ENCODE peak calls at places on chromosomes 2 and 18, in six cellular contexts. One of them, this sample, is unnamed.

GRCh38 chr2:235032466-235032865 is 80.6 kb downstream of the SH3BP4 start:
- DNase-seq in GM12891: no peak
- DNase-seq in H1: no peak
- DNase-seq in GM12878: no peak
- DNase-seq in HepG2: no peak
- DNase-seq in K562: no peak
- DNase-seq in this sample: no peak

GRCh38 chr2:26807788-26808460 is 22.1 kb downstream of the CENPA start:
- DNase-seq in GM12891: no peak
- DNase-seq in H1: no peak
- DNase-seq in GM12878: no peak
- DNase-seq in HepG2: no peak
- DNase-seq in K562: no peak
- DNase-seq in this sample: no peak

GRCh38 chr2:83081835-83082522 is 1377.1 kb downstream of the SUCLG1 start:
- DNase-seq in GM12891: no peak
- DNase-seq in H1: no peak
- DNase-seq in GM12878: no peak
- DNase-seq in HepG2: peak; percentile 53
- DNase-seq in K562: no peak
- DNase-seq in this sample: no peak

GRCh38 chr2:159285929-159286708 is at the start of gene WDSUB1:
- DNase-seq in GM12891: peak; percentile 15
- DNase-seq in H1: peak; percentile 68
- DNase-seq in GM12878: no peak
- DNase-seq in HepG2: peak; percentile 74
- DNase-seq in K562: peak; percentile 55
- DNase-seq in this sample: peak; percentile 15

GRCh38 chr2:51084750-51085149 is 52.8 kb upstream of the NRXN1 start:
- DNase-seq in GM12891: no peak
- DNase-seq in H1: no peak
- DNase-seq in GM12878: no peak
- DNase-seq in HepG2: no peak
- DNase-seq in K562: no peak
- DNase-seq in this sample: no peak

GRCh38 chr2:211942153-211942552 is 596.4 kb downstream of the ERBB4 start:
- DNase-seq in GM12891: no peak
- DNase-seq in H1: no peak
- DNase-seq in GM12878: no peak
- DNase-seq in HepG2: no peak
- DNase-seq in K562: no peak
- DNase-seq in this sample: no peak

GRCh38 chr2:70994055-70994444 is 623 bp downstream of the TEX261 start:
- DNase-seq in GM12891: no peak
- DNase-seq in H1: no peak
- DNase-seq in GM12878: no peak
- DNase-seq in HepG2: no peak
- DNase-seq in K562: no peak
- DNase-seq in this sample: no peak

GRCh38 chr2:145752091-145752806 is 1232.3 kb upstream of the ZEB2 start:
- DNase-seq in GM12891: no peak
- DNase-seq in H1: no peak
- DNase-seq in GM12878: no peak
- DNase-seq in HepG2: peak; percentile 93
- DNase-seq in K562: peak; percentile 61
- DNase-seq in this sample: no peak

GRCh38 chr2:237427807-237428506 is 14.0 kb upstream of the COL6A3 start:
- DNase-seq in GM12891: no peak
- DNase-seq in H1: no peak
- DNase-seq in GM12878: peak; percentile 35
- DNase-seq in HepG2: no peak
- DNase-seq in K562: no peak
- DNase-seq in this sample: no peak

GRCh38 chr2:63742592-63742991 is 99.1 kb upstream of the UGP2 start:
- DNase-seq in GM12891: no peak
- DNase-seq in H1: no peak
- DNase-seq in GM12878: no peak
- DNase-seq in HepG2: no peak
- DNase-seq in K562: no peak
- DNase-seq in this sample: no peak

GRCh38 chr2:63743976-63744331 is 97.7 kb upstream of the UGP2 start:
- DNase-seq in GM12891: no peak
- DNase-seq in H1: no peak
- DNase-seq in GM12878: no peak
- DNase-seq in HepG2: no peak
- DNase-seq in K562: no peak
- DNase-seq in this sample: no peak

GRCh38 chr2:63740943-63741342 is 100.8 kb upstream of the UGP2 start:
- DNase-seq in GM12891: no peak
- DNase-seq in H1: no peak
- DNase-seq in GM12878: no peak
- DNase-seq in HepG2: peak; percentile 49
- DNase-seq in K562: no peak
- DNase-seq in this sample: no peak

GRCh38 chr2:63741884-63742583 is 99.7 kb upstream of the UGP2 start:
- DNase-seq in GM12891: no peak
- DNase-seq in H1: no peak
- DNase-seq in GM12878: no peak
- DNase-seq in HepG2: no peak
- DNase-seq in K562: no peak
- DNase-seq in this sample: no peak

DNA sequence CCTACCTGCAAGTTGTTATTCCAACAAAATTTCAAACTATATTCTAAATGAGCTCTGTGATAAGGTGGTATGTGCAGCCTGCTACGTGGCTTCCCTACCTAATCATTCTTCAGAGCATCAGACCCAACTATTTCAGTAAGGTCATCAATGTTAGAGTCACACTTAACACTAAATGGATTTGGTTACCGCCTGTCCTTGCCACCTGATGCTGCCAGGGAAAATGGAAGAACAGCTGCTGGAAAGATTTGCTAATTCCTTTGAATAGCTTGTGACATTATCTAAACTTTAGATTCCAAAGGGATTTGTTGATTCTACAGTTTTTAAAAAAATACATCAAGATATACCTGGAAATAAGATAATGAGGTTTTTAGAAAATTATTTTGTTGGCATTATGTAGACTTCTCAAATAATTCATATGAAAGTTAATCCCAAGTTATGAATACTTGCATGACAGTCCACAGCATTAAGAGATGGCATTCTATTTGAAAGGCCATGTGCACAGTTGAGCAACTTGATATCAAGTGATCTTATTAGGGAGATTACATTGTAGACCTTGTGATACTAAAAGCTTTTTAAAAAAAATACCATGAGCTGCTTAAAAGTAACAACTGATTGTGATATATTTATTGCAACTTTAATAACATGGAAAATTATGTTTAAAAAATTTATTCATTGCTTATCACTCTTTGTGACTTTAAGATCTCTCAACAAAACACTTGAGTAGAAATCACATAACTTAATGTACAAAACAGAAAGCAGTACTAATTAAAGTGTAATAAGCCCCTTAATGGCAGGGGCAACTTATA is 98.3 kb upstream of the UGP2 start:
- DNase-seq in GM12891: no peak
- DNase-seq in H1: no peak
- DNase-seq in GM12878: no peak
- DNase-seq in HepG2: no peak
- DNase-seq in K562: no peak
- DNase-seq in this sample: no peak
- TF ChIP-seq TAF1 in GM12891: no peak
- TF ChIP-seq TAF1 in H1: no peak
- TF ChIP-seq TAF1 in GM12878: no peak
- TF ChIP-seq TAF1 in HepG2: no peak
- TF ChIP-seq TAF1 in K562: no peak
- TF ChIP-seq TAF1 in this sample: no peak

GRCh38 chr2:44167908-44168683 is 579 bp upstream of the PPM1B start:
- DNase-seq in GM12891: peak; percentile 87
- DNase-seq in H1: peak; percentile 90
- DNase-seq in GM12878: peak; percentile 98
- DNase-seq in HepG2: peak; percentile 100
- DNase-seq in K562: peak; percentile 99
- DNase-seq in this sample: peak; percentile 89
- TF ChIP-seq POLR2A in GM12891: peak; percentile 60
- TF ChIP-seq POLR2A in H1: peak; percentile 50
- TF ChIP-seq POLR2A in GM12878: peak; percentile 80
- TF ChIP-seq POLR2A in HepG2: peak; percentile 51
- TF ChIP-seq POLR2A in K562: peak; percentile 65
- TF ChIP-seq POLR2A in this sample: no peak

GRCh38 chr2:102621630-102622029 is 2.3 kb downstream of the SLC9A2 start:
- DNase-seq in GM12891: no peak
- DNase-seq in H1: no peak
- DNase-seq in GM12878: no peak
- DNase-seq in HepG2: no peak
- DNase-seq in K562: no peak
- DNase-seq in this sample: no peak
- TF ChIP-seq POLR2AphosphoS5 in GM12891: no peak
- TF ChIP-seq POLR2AphosphoS5 in H1: no peak
- TF ChIP-seq POLR2AphosphoS5 in GM12878: no peak
- TF ChIP-seq POLR2AphosphoS5 in HepG2: no peak
- TF ChIP-seq POLR2AphosphoS5 in K562: no peak
- TF ChIP-seq POLR2AphosphoS5 in this sample: no peak

DNA sequence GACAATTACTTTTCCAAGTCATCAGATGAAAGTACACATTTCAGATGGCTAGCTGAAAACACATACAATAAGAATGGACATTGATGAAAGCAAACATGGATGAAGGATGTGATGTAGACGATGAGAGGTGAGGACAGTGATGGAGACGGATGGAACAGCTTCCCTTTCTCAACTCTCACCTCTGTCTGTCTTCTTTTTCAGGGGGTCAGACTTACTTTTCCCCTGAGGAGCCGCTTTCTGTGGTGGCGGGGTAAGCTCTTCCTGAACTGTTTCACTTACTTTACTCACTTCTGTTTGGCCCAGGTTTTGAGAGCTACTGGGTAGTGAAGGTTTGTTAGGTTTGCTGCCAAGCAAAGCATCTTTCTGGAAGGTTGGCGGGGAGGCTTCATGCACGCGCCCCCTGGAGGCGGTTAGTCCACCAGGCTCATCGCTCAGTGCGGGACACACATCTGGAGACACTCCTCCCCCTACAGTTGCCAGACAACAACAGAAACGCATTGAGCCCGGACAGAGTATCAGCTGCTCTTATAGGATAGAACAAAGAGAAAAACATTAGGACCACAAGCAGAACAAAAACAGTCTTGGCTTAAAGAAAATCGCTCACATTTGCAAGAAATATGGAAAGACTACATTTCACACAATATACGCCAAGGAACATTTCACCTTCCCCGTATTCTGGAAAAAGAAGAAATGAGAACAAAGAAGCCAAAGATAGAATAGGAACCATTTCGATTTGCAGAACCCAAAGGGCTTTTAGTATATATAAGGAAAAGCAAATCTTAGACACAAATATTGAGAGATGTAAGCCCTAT is 90.5 kb downstream of the MYOM1 start:
- DNase-seq in GM12891: peak; percentile 61
- DNase-seq in H1: peak; percentile 89
- DNase-seq in GM12878: no peak
- DNase-seq in HepG2: peak; percentile 82
- DNase-seq in K562: peak; percentile 83
- DNase-seq in this sample: peak; percentile 49
- TF ChIP-seq TAF1 in GM12891: no peak
- TF ChIP-seq TAF1 in H1: no peak
- TF ChIP-seq TAF1 in GM12878: no peak
- TF ChIP-seq TAF1 in HepG2: no peak
- TF ChIP-seq TAF1 in K562: no peak
- TF ChIP-seq TAF1 in this sample: no peak

DNA sequence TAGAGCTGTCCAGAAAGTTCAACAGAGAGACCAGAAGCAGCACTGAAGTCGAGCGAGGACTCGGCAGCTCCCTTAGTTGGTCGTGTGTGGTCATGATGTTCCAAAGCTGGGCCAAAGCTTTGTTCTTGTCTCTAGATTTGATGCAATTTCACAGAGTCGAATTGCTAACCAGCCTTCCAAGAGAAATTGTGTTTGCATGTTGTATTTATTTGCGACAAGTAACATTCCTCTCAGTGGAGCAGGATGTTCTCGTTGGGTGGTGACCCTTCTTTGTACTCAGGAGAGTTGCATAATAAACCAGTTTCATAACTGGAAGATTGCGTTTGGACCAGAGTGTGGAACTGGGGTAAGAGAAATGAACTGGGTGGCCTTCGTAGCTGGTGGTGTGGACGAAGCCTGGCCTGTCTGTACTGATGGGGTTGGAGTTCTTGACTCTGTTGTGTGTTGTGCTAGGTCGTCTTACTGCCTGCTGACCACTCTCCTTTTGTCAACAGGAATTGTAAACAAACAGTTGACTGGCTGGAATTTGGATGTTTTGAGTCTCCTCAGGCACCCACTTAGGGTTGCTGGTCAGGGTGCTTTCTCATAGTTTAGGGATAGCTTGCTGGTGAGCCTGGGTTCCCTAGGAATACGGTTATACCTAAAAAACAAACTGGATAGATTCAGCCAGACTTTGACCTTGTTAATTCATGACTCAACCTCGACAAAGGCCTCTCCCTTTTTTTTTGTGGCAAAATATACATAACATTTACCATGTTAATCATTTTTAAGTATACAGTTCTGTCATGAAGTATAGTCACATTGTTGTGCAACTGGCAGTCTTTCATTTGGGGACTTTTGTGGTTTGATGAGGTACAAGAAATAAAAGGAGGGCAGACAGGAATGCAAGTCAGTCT is 28.9 kb upstream of the TOGARAM2 start:
- DNase-seq in GM12891: no peak
- DNase-seq in H1: no peak
- DNase-seq in GM12878: no peak
- DNase-seq in HepG2: peak; percentile 85
- DNase-seq in K562: no peak
- DNase-seq in this sample: no peak
- TF ChIP-seq POLR2A in GM12891: no peak
- TF ChIP-seq POLR2A in H1: no peak
- TF ChIP-seq POLR2A in GM12878: no peak
- TF ChIP-seq POLR2A in HepG2: no peak
- TF ChIP-seq POLR2A in K562: no peak
- TF ChIP-seq POLR2A in this sample: no peak

GRCh38 chr2:225536036-225536435 is 136.5 kb downstream of the NYAP2 start:
- DNase-seq in GM12891: no peak
- DNase-seq in H1: no peak
- DNase-seq in GM12878: no peak
- DNase-seq in HepG2: no peak
- DNase-seq in K562: no peak
- DNase-seq in this sample: no peak
- TF ChIP-seq POLR2AphosphoS5 in GM12891: no peak
- TF ChIP-seq POLR2AphosphoS5 in H1: no peak
- TF ChIP-seq POLR2AphosphoS5 in GM12878: no peak
- TF ChIP-seq POLR2AphosphoS5 in HepG2: no peak
- TF ChIP-seq POLR2AphosphoS5 in K562: no peak
- TF ChIP-seq POLR2AphosphoS5 in this sample: no peak

GRCh38 chr2:11866358-11867335 is 120.2 kb downstream of the LPIN1 start:
- DNase-seq in GM12891: no peak
- DNase-seq in H1: peak; percentile 14
- DNase-seq in GM12878: peak; percentile 78
- DNase-seq in HepG2: no peak
- DNase-seq in K562: no peak
- DNase-seq in this sample: no peak
- TF ChIP-seq TAF1 in GM12891: no peak
- TF ChIP-seq TAF1 in H1: no peak
- TF ChIP-seq TAF1 in GM12878: peak; percentile 56
- TF ChIP-seq TAF1 in HepG2: no peak
- TF ChIP-seq TAF1 in K562: no peak
- TF ChIP-seq TAF1 in this sample: peak; percentile 18